ENCODE peak calls at places on chromosomes 16 and 17, in eight cellular contexts. Z is activated gamma-delta T cell treated with Interleukin-2 at 50 U/mL for 16 hours, O is anterior cingulate cortex, N is SK-N-SH, U is NCI-H748 treated with DMSO at 0.1 percent for 48 hours, D is GM04504, L is NCI-H1105 treated with DMSO at 0.1 percent for 48 hours, M is ELR. Q is an unnamed sample.

GRCh38 chr17:33209671-33210070 is 83.4 kb downstream of the ASIC2 start:
- DNase-seq in Z (no peak), O (no peak), N (no peak), U (no peak), D (no peak), L (no peak), M (no peak), Q (no peak)

GRCh38 chr16:72635694-72636093 is 412.2 kb downstream of the ZFHX3 start:
- DNase-seq in Z (no peak), O (no peak), N (no peak), U (no peak), D (no peak), L (no peak), M (no peak), Q (no peak)

GRCh38 chr17:57142925-57143324 is 57.9 kb downstream of the AKAP1 start:
- DNase-seq in Z (no peak), O (no peak), N (no peak), U (no peak), D (no peak), L (no peak), M (peak), Q (no peak)

GRCh38 chr17:77148109-77148958 is 7.6 kb downstream of the SEC14L1 start:
- DNase-seq in Z (no peak), O (no peak), N (no peak), U (no peak), D (no peak), L (no peak), M (no peak), Q (no peak)

GRCh38 chr17:39150795-39151679 is at the start of gene PLXDC1:
- DNase-seq in Z (peak), O (no peak), N (peak), U (no peak), D (no peak), L (peak), M (no peak), Q (no peak)

GRCh38 chr17:51703364-51704341 is 443.3 kb downstream of the UTP18 start:
- DNase-seq in Z (no peak), O (no peak), N (no peak), U (no peak), D (no peak), L (no peak), M (no peak), Q (no peak)

GRCh38 chr16:14602443-14602963 is 27.6 kb downstream of the PARN start:
- DNase-seq in Z (no peak), O (no peak), N (no peak), U (no peak), D (no peak), L (no peak), M (no peak), Q (no peak)

GRCh38 chr17:30519707-30520106 is 42.5 kb downstream of the GOSR1 start:
- DNase-seq in Z (no peak), O (no peak), N (no peak), U (no peak), D (peak), L (no peak), M (peak), Q (no peak)

GRCh38 chr17:9658593-9659211 is 13.4 kb downstream of the USP43 start:
- DNase-seq in Z (no peak), O (no peak), N (no peak), U (no peak), D (peak), L (no peak), M (no peak), Q (no peak)

GRCh38 chr17:77319211-77320031 is 178.7 kb downstream of the SEC14L1 start:
- DNase-seq in Z (no peak), O (no peak), N (peak), U (no peak), D (peak), L (no peak), M (peak), Q (no peak)

GRCh38 chr17:74408262-74408661 is 23.6 kb upstream of the GPRC5C start:
- DNase-seq in Z (no peak), O (no peak), N (no peak), U (no peak), D (no peak), L (no peak), M (peak), Q (no peak)

GRCh38 chr17:34961093-34961911 is at the start of the genes CCT6B and ZNF830:
- DNase-seq in Z (peak), O (peak), N (peak), U (peak), D (peak), L (peak), M (peak), Q (peak)

GRCh38 chr16:46970089-46970488 is 3.4 kb downstream of the DNAJA2 start:
- DNase-seq in Z (no peak), O (no peak), N (no peak), U (no peak), D (no peak), L (no peak), M (no peak), Q (no peak)

GRCh38 chr16:27703121-27703520 is 153.2 kb downstream of the KATNIP start:
- DNase-seq in Z (no peak), O (no peak), N (no peak), U (no peak), D (no peak), L (no peak), M (no peak), Q (no peak)

GRCh38 chr17:1870592-1870991 is 40.8 kb downstream of the RPA1 start:
- DNase-seq in Z (no peak), O (no peak), N (no peak), U (no peak), D (no peak), L (no peak), M (no peak), Q (no peak)

GRCh38 chr17:67312265-67312664 is 54.1 kb downstream of the PSMD12 start:
- DNase-seq in Z (no peak), O (no peak), N (no peak), U (no peak), D (no peak), L (no peak), M (peak), Q (no peak)

GRCh38 chr16:49755291-49755611 is 100.7 kb downstream of the ZNF423 start:
- DNase-seq in Z (no peak), O (no peak), N (peak), U (no peak), D (peak), L (no peak), M (peak), Q (peak)

GRCh38 chr17:27244481-27245223 is 49.3 kb upstream of the WSB1 start:
- DNase-seq in Z (no peak), O (peak), N (no peak), U (no peak), D (peak), L (no peak), M (peak), Q (no peak)

GRCh38 chr17:20225162-20226115 is 216.3 kb downstream of the SPECC1 start:
- DNase-seq in Z (no peak), O (peak), N (peak), U (peak), D (no peak), L (peak), M (peak), Q (no peak)

GRCh38 chr16:19884611-19885455 is at the start of gene GPRC5B:
- DNase-seq in Z (peak), O (peak), N (peak), U (no peak), D (no peak), L (peak), M (peak), Q (peak)

GRCh38 chr17:77772461-77772897 is 186.0 kb upstream of the TNRC6C start:
- DNase-seq in Z (peak), O (no peak), N (peak), U (peak), D (no peak), L (no peak), M (peak), Q (peak)

GRCh38 chr17:15657868-15658775 is 26.0 kb downstream of the TRIM16 start:
- DNase-seq in Z (no peak), O (no peak), N (no peak), U (no peak), D (no peak), L (no peak), M (peak), Q (no peak)

GRCh38 chr16:10126686-10127085 is 55.5 kb downstream of the GRIN2A start:
- DNase-seq in Z (no peak), O (no peak), N (no peak), U (no peak), D (peak), L (no peak), M (peak), Q (no peak)

GRCh38 chr17:38908676-38909181 is 16.7 kb upstream of the LASP1NB start:
- DNase-seq in Z (no peak), O (no peak), N (no peak), U (no peak), D (no peak), L (no peak), M (no peak), Q (no peak)

GRCh38 chr17:14744716-14745115 is 443.8 kb downstream of the HS3ST3B1 start:
- DNase-seq in Z (no peak), O (no peak), N (no peak), U (no peak), D (no peak), L (no peak), M (peak), Q (no peak)

GRCh38 chr17:2386400-2387085 is 14.3 kb downstream of the MNT start:
- DNase-seq in Z (no peak), O (no peak), N (peak), U (no peak), D (no peak), L (no peak), M (no peak), Q (no peak)

GRCh38 chr17:50426814-50427787 is 1.1 kb downstream of the ACSF2 start:
- DNase-seq in Z (peak), O (no peak), N (peak), U (no peak), D (no peak), L (no peak), M (peak), Q (peak)

GRCh38 chr17:15966183-15966878 is 21.4 kb downstream of the ADORA2B start:
- DNase-seq in Z (no peak), O (peak), N (no peak), U (peak), D (no peak), L (no peak), M (no peak), Q (no peak)

GRCh38 chr17:58084317-58084981 is 1.2 kb downstream of the DYNLL2 start:
- DNase-seq in Z (peak), O (no peak), N (peak), U (peak), D (peak), L (peak), M (peak), Q (peak)

GRCh38 chr17:75739801-75740200 is 18.5 kb downstream of the ITGB4 start:
- DNase-seq in Z (no peak), O (no peak), N (no peak), U (no peak), D (no peak), L (no peak), M (no peak), Q (no peak)

GRCh38 chr16:75022567-75022966 is 23.7 kb downstream of the ZNRF1 start:
- DNase-seq in Z (no peak), O (no peak), N (no peak), U (no peak), D (no peak), L (no peak), M (no peak), Q (no peak)

GRCh38 chr16:16982614-16983013 is 488.1 kb downstream of the XYLT1 start:
- DNase-seq in Z (no peak), O (no peak), N (no peak), U (peak), D (no peak), L (peak), M (no peak), Q (no peak)

GRCh38 chr17:33598795-33599194 is 305.7 kb upstream of the ASIC2 start:
- DNase-seq in Z (no peak), O (no peak), N (no peak), U (no peak), D (no peak), L (no peak), M (no peak), Q (no peak)

GRCh38 chr16:88695218-88695617 is 8.9 kb upstream of the SNAI3 start:
- DNase-seq in Z (no peak), O (no peak), N (no peak), U (no peak), D (no peak), L (no peak), M (no peak), Q (no peak)

GRCh38 chr17:6507535-6507934 is 48.8 kb downstream of the PITPNM3 start:
- DNase-seq in Z (no peak), O (no peak), N (no peak), U (no peak), D (peak), L (no peak), M (peak), Q (no peak)